ENCODE peak calls at places on chromosomes 6 and 20, in four cellular contexts. R is ecto neural progenitor cell, A is hypothalamus, F is fibroblast of mammary gland. Z is an unnamed sample.

GRCh38 chr6:50330347-50330746 is 280.6 kb upstream of the DEFB112 start:
- DNase-seq in F (no peak), A (no peak), R (no peak), Z (no peak)

GRCh38 chr20:25623225-25623735 is 534 bp downstream of the NANP start:
- DNase-seq in F (peak; percentile 38), A (peak; percentile 27), R (peak; percentile 58), Z (peak; percentile 32)

GRCh38 chr20:17889226-17889625 is 79.4 kb downstream of the SNX5 start:
- DNase-seq in A (no peak), F (peak; percentile 73), R (no peak), Z (peak; percentile 40)

GRCh38 chr6:161138545-161139303 is 135.1 kb downstream of the AGPAT4 start:
- DNase-seq in F (no peak), R (no peak), A (no peak), Z (no peak)

GRCh38 chr6:42199106-42199981 is 4.6 kb upstream of the GUCA1B start:
- DNase-seq in R (no peak), F (peak; percentile 88), A (no peak), Z (peak; percentile 44)

GRCh38 chr20:9417665-9418064 is 96.7 kb upstream of the LAMP5 start:
- DNase-seq in F (peak; percentile 74), A (no peak), R (no peak), Z (no peak)

GRCh38 chr6:141401168-141401567 is 731.6 kb upstream of the GJE1 start:
- DNase-seq in F (peak; percentile 88), A (no peak), R (no peak), Z (no peak)

GRCh38 chr6:169831450-169832246 is 80.2 kb downstream of the ERMARD start:
- DNase-seq in A (peak; percentile 44), R (peak; percentile 94), F (peak; percentile 49), Z (peak; percentile 66)

GRCh38 chr20:20837574-20838021 is 125.2 kb upstream of the RALGAPA2 start:
- DNase-seq in F (peak; percentile 50), A (peak; percentile 35), R (peak; percentile 72), Z (peak; percentile 50)